ENCODE peak calls at places on chromosomes 12 and 14, in ten cellular contexts. S is mesothelial cell of epicardium; M is nucleus accumbens; G is fibroblast of lung; Z is T follicular helper cell; N is upper lobe of right lung; V is astrocyte of the spinal cord; U is mucosa of descending colon; R is stimulated activated CD4-positive, alpha-beta T cell treated with anti-CD3 and anti-CD28 coated beads, Interleukin-4, amount 100 ng/mL, for 24 hours; H is aorta. C is an unnamed sample.

GRCh38 chr14:46058964-46059580 is 592.5 kb downstream of the RPL10L start:
- DNase-seq in S (no peak), M (no peak), G (no peak), Z (no peak), N (no peak), V (no peak), U (no peak), R (no peak), H (no peak), C (no peak)

GRCh38 chr12:2111816-2112215 is 59.0 kb downstream of the CACNA1C start:
- DNase-seq in S (no peak), M (no peak), G (no peak), Z (no peak), N (peak), V (no peak), U (no peak), R (no peak), H (no peak), C (no peak)

GRCh38 chr12:90044069-90044468 is 335.4 kb upstream of the ATP2B1 start:
- DNase-seq in S (no peak), M (no peak), G (no peak), Z (no peak), N (no peak), V (no peak), U (no peak), R (no peak), H (no peak), C (no peak)

GRCh38 chr14:54784657-54785056 is 118.0 kb downstream of the GCH1 start:
- DNase-seq in S (no peak), M (peak), G (no peak), Z (no peak), N (no peak), V (no peak), U (no peak), R (no peak), H (peak), C (no peak)

GRCh38 chr14:29906256-29906885 is 21.3 kb downstream of the PRKD1 start:
- DNase-seq in S (no peak), M (no peak), G (peak), Z (no peak), N (no peak), V (peak), U (no peak), R (no peak), H (no peak), C (no peak)

GRCh38 chr14:104137297-104138097 is 890 bp upstream of the KIF26A start:
- DNase-seq in S (peak), M (no peak), G (peak), Z (peak), N (peak), V (no peak), U (peak), R (peak), H (peak), C (peak)

GRCh38 chr12:50205648-50206047 is 38.5 kb upstream of the CERS5 start:
- DNase-seq in S (no peak), M (no peak), G (no peak), Z (no peak), N (no peak), V (no peak), U (no peak), R (no peak), H (no peak), C (no peak)

GRCh38 chr14:29982993-29983392 is 55.3 kb upstream of the PRKD1 start:
- DNase-seq in S (no peak), M (no peak), G (no peak), Z (no peak), N (no peak), V (no peak), U (no peak), R (no peak), H (no peak), C (no peak)

GRCh38 chr14:69695664-69696527 is 71.0 kb upstream of the SRSF5 start:
- DNase-seq in S (no peak), M (no peak), G (peak), Z (no peak), N (no peak), V (peak), U (peak), R (no peak), H (no peak), C (peak)

GRCh38 chr12:103268831-103269514 is 226.8 kb downstream of the C12orf42 start:
- DNase-seq in S (no peak), M (no peak), G (no peak), Z (no peak), N (no peak), V (no peak), U (no peak), R (no peak), H (no peak), C (no peak)

GRCh38 chr14:52091913-52092312 is 23.1 kb upstream of the NID2 start:
- DNase-seq in S (no peak), M (no peak), G (no peak), Z (no peak), N (no peak), V (no peak), U (no peak), R (no peak), H (no peak), C (no peak)

GRCh38 chr12:26809611-26810298 is 23.2 kb downstream of the ITPR2 start:
- DNase-seq in S (no peak), M (no peak), G (no peak), Z (no peak), N (no peak), V (no peak), U (no peak), R (no peak), H (no peak), C (no peak)

GRCh38 chr12:96195845-96196451 is 1.8 kb downstream of the ELK3 start:
- DNase-seq in S (no peak), M (no peak), G (peak), Z (peak), N (no peak), V (peak), U (no peak), R (peak), H (no peak), C (no peak)

GRCh38 chr12:94282675-94283074 is 134.3 kb downstream of the PLXNC1 start:
- DNase-seq in S (no peak), M (no peak), G (no peak), Z (peak), N (peak), V (no peak), U (peak), R (peak), H (no peak), C (no peak)

GRCh38 chr12:31035944-31036665 is 37.6 kb upstream of the DDX11 start:
- DNase-seq in S (no peak), M (no peak), G (peak), Z (no peak), N (no peak), V (peak), U (no peak), R (no peak), H (no peak), C (no peak)

GRCh38 chr12:27277846-27278260 is 33.8 kb downstream of the STK38L start:
- DNase-seq in S (no peak), M (no peak), G (peak), Z (no peak), N (no peak), V (peak), U (no peak), R (peak), H (no peak), C (no peak)

GRCh38 chr12:80100566-80100965 is 1.2 kb downstream of the OTOGL start:
- DNase-seq in S (no peak), M (no peak), G (peak), Z (no peak), N (no peak), V (peak), U (no peak), R (no peak), H (no peak), C (no peak)

GRCh38 chr12:89552376-89552775 is 26.5 kb upstream of the POC1B start:
- DNase-seq in S (no peak), M (no peak), G (no peak), Z (no peak), N (no peak), V (peak), U (no peak), R (no peak), H (no peak), C (no peak)

GRCh38 chr12:64893961-64894360 is 69.5 kb downstream of the TBC1D30 start:
- DNase-seq in S (no peak), M (no peak), G (peak), Z (no peak), N (no peak), V (peak), U (no peak), R (no peak), H (no peak), C (no peak)

GRCh38 chr12:14249368-14249767 is 116.1 kb upstream of the ATF7IP start:
- DNase-seq in S (no peak), M (no peak), G (no peak), Z (no peak), N (no peak), V (no peak), U (no peak), R (no peak), H (no peak), C (no peak)

GRCh38 chr12:133220521-133220920 is 15.2 kb downstream of the ANHX start:
- DNase-seq in S (no peak), M (no peak), G (no peak), Z (no peak), N (peak), V (no peak), U (no peak), R (no peak), H (no peak), C (no peak)

GRCh38 chr12:92382383-92382878 is 236.8 kb upstream of the BTG1 start:
- DNase-seq in S (no peak), M (no peak), G (no peak), Z (no peak), N (no peak), V (no peak), U (no peak), R (no peak), H (no peak), C (no peak)

GRCh38 chr14:33774161-33774560 is 176.7 kb downstream of the EGLN3 start:
- DNase-seq in S (no peak), M (no peak), G (no peak), Z (no peak), N (no peak), V (no peak), U (no peak), R (no peak), H (no peak), C (no peak)

GRCh38 chr12:54592316-54592715 is 3.9 kb upstream of the PPP1R1A start:
- DNase-seq in S (no peak), M (no peak), G (peak), Z (no peak), N (no peak), V (no peak), U (no peak), R (no peak), H (no peak), C (no peak)

C was measured in NCI-H1930.